ENCODE peak calls at places on chromosomes 4 and X, in seven cellular contexts. H is mesendoderm, W is H9, N is IMR-90, T is H1, S is trophoblast cell, D is mesenchymal stem cell. Y is an unnamed sample.

GRCh38 chr4:16667464-16667863 is 231.0 kb downstream of the LDB2 start:
- DNase-seq in H (no peak), W (no peak), N (peak; percentile 95), T (no peak), S (no peak), D (peak; percentile 68), Y (no peak)

GRCh38 chr4:114038762-114039392 is 59.4 kb upstream of the ARSJ start:
- DNase-seq in H (no peak), W (no peak), N (no peak), T (no peak), S (no peak), D (no peak), Y (no peak)

GRCh38 chr4:105092356-105092755 is 54.3 kb upstream of the TET2 start:
- DNase-seq in H (no peak), W (no peak), N (peak; percentile 85), T (no peak), S (no peak), D (no peak), Y (no peak)

GRCh38 chr4:41661447-41662076 is 87.0 kb downstream of the PHOX2B start:
- DNase-seq in H (peak; percentile 46), W (peak; percentile 39), N (peak; percentile 48), T (peak; percentile 78), S (peak; percentile 62), D (peak; percentile 69), Y (peak; percentile 48)

GRCh38 chrX:7146026-7146702 is 1.3 kb upstream of the STS start:
- DNase-seq in H (no peak), W (no peak), N (no peak), T (no peak), S (peak; percentile 15), D (peak; percentile 18), Y (no peak)

GRCh38 chr4:128060620-128061565 is at the start of gene LARP1B:
- DNase-seq in H (peak; percentile 98), W (peak; percentile 97), N (peak; percentile 95), T (peak; percentile 96), S (peak; percentile 97), D (peak; percentile 97), Y (peak; percentile 94)

GRCh38 chr4:174461438-174462106 is 60.7 kb downstream of the HPGD start:
- DNase-seq in H (peak; percentile 26), W (no peak), N (no peak), T (no peak), S (no peak), D (peak; percentile 55), Y (no peak)

GRCh38 chr4:125016892-125017299 is 297.9 kb upstream of the FAT4 start:
- DNase-seq in H (no peak), W (no peak), N (no peak), T (no peak), S (no peak), D (peak; percentile 43), Y (no peak)

GRCh38 chrX:17432158-17432557 is 57.2 kb downstream of the NHS start:
- DNase-seq in H (no peak), W (no peak), N (no peak), T (no peak), S (no peak), D (no peak), Y (no peak)

GRCh38 chr4:123587983-123588494 is 191.4 kb downstream of the SPRY1 start:
- DNase-seq in H (no peak), W (no peak), N (peak; percentile 93), T (no peak), S (peak; percentile 30), D (peak; percentile 99), Y (no peak)

GRCh38 chr4:15344041-15344440 is 83.8 kb upstream of the C1QTNF7 start:
- DNase-seq in H (peak; percentile 69), W (no peak), N (peak; percentile 96), T (no peak), S (peak; percentile 42), D (peak; percentile 94), Y (no peak)

GRCh38 chrX:8319359-8319758 is 145.3 kb upstream of the VCX3B start:
- DNase-seq in H (no peak), W (peak; percentile 34), N (no peak), T (no peak), S (no peak), D (no peak), Y (no peak)

GRCh38 chr4:110064295-110064694 is 134.1 kb downstream of the ELOVL6 start:
- DNase-seq in H (no peak), W (no peak), N (no peak), T (no peak), S (no peak), D (peak; percentile 15), Y (no peak)

GRCh38 chr4:6956434-6957147 is 47.0 kb downstream of the TBC1D14 start:
- DNase-seq in H (no peak), W (no peak), N (no peak), T (no peak), S (no peak), D (no peak), Y (no peak)

GRCh38 chr4:25060586-25061340 is 30.0 kb upstream of the LGI2 start:
- DNase-seq in H (no peak), W (no peak), N (no peak), T (no peak), S (no peak), D (no peak), Y (no peak)

GRCh38 chr4:46196086-46196485 is 72.2 kb upstream of the GABRG1 start:
- DNase-seq in H (peak; percentile 35), W (peak; percentile 56), N (no peak), T (no peak), S (no peak), D (no peak), Y (no peak)

GRCh38 chr4:68871772-68872441 is 56.1 kb downstream of the UGT2B10 start:
- DNase-seq in H (no peak), W (no peak), N (no peak), T (no peak), S (no peak), D (no peak), Y (no peak)

GRCh38 chrX:20670611-20671010 is 403.9 kb upstream of the RPS6KA3 start:
- DNase-seq in H (no peak), W (no peak), N (no peak), T (no peak), S (no peak), D (no peak), Y (no peak)

GRCh38 chr4:150722908-150723362 is 141.0 kb downstream of the MAB21L2 start:
- DNase-seq in H (peak; percentile 60), W (peak; percentile 38), N (no peak), T (no peak), S (no peak), D (peak; percentile 16), Y (no peak)

GRCh38 chr4:177673980-177674504 is 231.8 kb upstream of the AGA start:
- DNase-seq in H (peak; percentile 20), W (no peak), N (no peak), T (no peak), S (no peak), D (no peak), Y (no peak)

GRCh38 chr4:143411527-143412480 is 75.1 kb downstream of the GAB1 start:
- DNase-seq in H (no peak), W (no peak), N (peak; percentile 58), T (no peak), S (no peak), D (peak; percentile 47), Y (peak; percentile 30)

GRCh38 chr4:101973331-101973730 is 182.8 kb downstream of the BANK1 start:
- DNase-seq in H (no peak), W (no peak), N (peak; percentile 50), T (no peak), S (no peak), D (peak; percentile 63), Y (no peak)

GRCh38 chrX:154457491-154458115 is 478 bp upstream of the PLXNA3 start:
- DNase-seq in H (peak; percentile 51), W (peak; percentile 75), N (no peak), T (peak; percentile 65), S (peak; percentile 43), D (no peak), Y (no peak)

GRCh38 chrX:35150642-35151239 is 208.1 kb downstream of the FAM47B start:
- DNase-seq in H (no peak), W (no peak), N (no peak), T (no peak), S (no peak), D (no peak), Y (no peak)

GRCh38 chr4:189785257-189785656 is 155.4 kb upstream of the FRG1 start:
- DNase-seq in H (peak; percentile 80), W (peak; percentile 68), N (no peak), T (peak; percentile 53), S (no peak), D (no peak), Y (no peak)

GRCh38 chrX:71106427-71106826 is at the start of gene CXorf65:
- DNase-seq in H (no peak), W (no peak), N (no peak), T (no peak), S (no peak), D (no peak), Y (no peak)

GRCh38 chrX:71111141-71111843 is at the start of gene IL2RG:
- DNase-seq in H (no peak), W (no peak), N (no peak), T (no peak), S (no peak), D (no peak), Y (no peak)

GRCh38 chrX:71105638-71106037 is 902 bp downstream of the CXorf65 start:
- DNase-seq in H (no peak), W (no peak), N (no peak), T (no peak), S (no peak), D (no peak), Y (no peak)

GRCh38 chrX:71107245-71107644 is 705 bp upstream of the CXorf65 start:
- DNase-seq in H (no peak), W (no peak), N (no peak), T (no peak), S (no peak), D (no peak), Y (no peak)

GRCh38 chrX:71107762-71108360 is 1.3 kb upstream of the CXorf65 start:
- DNase-seq in H (no peak), W (no peak), N (no peak), T (no peak), S (no peak), D (peak; percentile 15), Y (no peak)
- H3K4ac ChIP-seq in H (no peak overlapping the region), W (no peak overlapping the region), N (no peak overlapping the region), T (no peak overlapping the region), S (no peak overlapping the region), D (no peak overlapping the region), Y (no peak overlapping the region)

GRCh38 chr4:138234254-138234653 is 7.9 kb downstream of the SLC7A11 start:
- DNase-seq in H (no peak), W (no peak), N (no peak), T (no peak), S (no peak), D (no peak), Y (no peak)
- H3K4ac ChIP-seq in H (no peak overlapping the region), W (no peak overlapping the region), N (peak overlapping the region; percentile 33), T (no peak overlapping the region), S (no peak overlapping the region), D (no peak overlapping the region), Y (no peak overlapping the region)

GRCh38 chr4:23484689-23485088 is 405.2 kb downstream of the PPARGC1A start:
- DNase-seq in H (peak; percentile 58), W (no peak), N (no peak), T (no peak), S (no peak), D (no peak), Y (no peak)
- H3K4ac ChIP-seq in H (no peak overlapping the region), W (no peak overlapping the region), N (no peak overlapping the region), T (no peak overlapping the region), S (no peak overlapping the region), D (no peak overlapping the region), Y (no peak overlapping the region)

DNA sequence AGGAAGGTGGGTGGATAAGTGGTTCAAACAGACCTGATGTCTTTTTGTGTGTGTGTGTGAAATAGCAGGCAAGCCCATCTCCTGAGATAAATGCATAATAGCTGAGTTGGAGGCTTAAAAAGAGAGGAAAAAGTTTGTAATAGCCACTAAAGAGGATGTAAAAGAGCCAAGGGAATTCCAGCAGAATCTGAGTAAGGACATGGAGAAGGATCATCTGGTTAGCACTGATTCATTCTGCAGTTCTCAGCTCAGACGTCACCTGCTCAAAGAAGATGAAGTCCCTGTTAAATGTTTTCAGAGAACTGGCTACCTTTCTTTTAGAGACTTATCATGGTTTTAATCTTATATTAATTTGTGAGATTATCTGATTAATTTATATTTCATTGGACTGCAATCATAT is 21.0 kb upstream of the IL13RA2 start:
- DNase-seq in H (no peak), W (no peak), N (peak; percentile 25), T (no peak), S (no peak), D (no peak), Y (no peak)
- H3K4ac ChIP-seq in H (no peak overlapping the region), W (no peak overlapping the region), N (no peak overlapping the region), T (no peak overlapping the region), S (no peak overlapping the region), D (no peak overlapping the region), Y (no peak overlapping the region)